ENCODE peak calls at places on chromosomes 7 and 10, in seven cellular contexts. One of them, this sample, is unnamed.

GRCh38 chr10:6482737-6483362 is 97.2 kb downstream of the PRKCQ start:
- DNase-seq in right lobe of liver: no peak
- DNase-seq in RWPE1: no peak
- DNase-seq in activated CD8-positive, alpha-beta T cell treated with anti-CD3 and anti-CD28 coated beads for 36 hours: no peak
- DNase-seq in osteocyte: no peak
- DNase-seq in CD8-positive, alpha-beta T cell: no peak
- DNase-seq in fibroblast of the aortic adventitia: no peak
- DNase-seq in this sample: no peak

GRCh38 chr10:24708081-24708480 is 15.6 kb downstream of the ARHGAP21 start:
- DNase-seq in right lobe of liver: no peak
- DNase-seq in RWPE1: no peak
- DNase-seq in activated CD8-positive, alpha-beta T cell treated with anti-CD3 and anti-CD28 coated beads for 36 hours: no peak
- DNase-seq in osteocyte: no peak
- DNase-seq in CD8-positive, alpha-beta T cell: no peak
- DNase-seq in fibroblast of the aortic adventitia: no peak
- DNase-seq in this sample: no peak

GRCh38 chr10:132916956-132917666 is 25.3 kb downstream of the CFAP46 start:
- DNase-seq in right lobe of liver: peak
- DNase-seq in RWPE1: no peak
- DNase-seq in activated CD8-positive, alpha-beta T cell treated with anti-CD3 and anti-CD28 coated beads for 36 hours: no peak
- DNase-seq in osteocyte: no peak
- DNase-seq in CD8-positive, alpha-beta T cell: no peak
- DNase-seq in fibroblast of the aortic adventitia: no peak
- DNase-seq in this sample: no peak

GRCh38 chr10:4837551-4837950 is 11.5 kb downstream of the AKR1E2 start:
- DNase-seq in right lobe of liver: no peak
- DNase-seq in RWPE1: no peak
- DNase-seq in activated CD8-positive, alpha-beta T cell treated with anti-CD3 and anti-CD28 coated beads for 36 hours: no peak
- DNase-seq in osteocyte: peak
- DNase-seq in CD8-positive, alpha-beta T cell: no peak
- DNase-seq in fibroblast of the aortic adventitia: no peak
- DNase-seq in this sample: no peak

GRCh38 chr10:52280051-52280450 is 34.0 kb upstream of the DKK1 start:
- DNase-seq in right lobe of liver: no peak
- DNase-seq in RWPE1: no peak
- DNase-seq in activated CD8-positive, alpha-beta T cell treated with anti-CD3 and anti-CD28 coated beads for 36 hours: no peak
- DNase-seq in osteocyte: no peak
- DNase-seq in CD8-positive, alpha-beta T cell: no peak
- DNase-seq in fibroblast of the aortic adventitia: peak
- DNase-seq in this sample: no peak

GRCh38 chr10:99832439-99832838 is 50.0 kb downstream of the ABCC2 start:
- DNase-seq in right lobe of liver: no peak
- DNase-seq in RWPE1: no peak
- DNase-seq in activated CD8-positive, alpha-beta T cell treated with anti-CD3 and anti-CD28 coated beads for 36 hours: no peak
- DNase-seq in osteocyte: no peak
- DNase-seq in CD8-positive, alpha-beta T cell: no peak
- DNase-seq in fibroblast of the aortic adventitia: no peak
- DNase-seq in this sample: no peak

GRCh38 chr7:138919256-138919655 is 61.9 kb downstream of the KIAA1549 start:
- DNase-seq in right lobe of liver: no peak
- DNase-seq in RWPE1: no peak
- DNase-seq in activated CD8-positive, alpha-beta T cell treated with anti-CD3 and anti-CD28 coated beads for 36 hours: no peak
- DNase-seq in osteocyte: no peak
- DNase-seq in CD8-positive, alpha-beta T cell: no peak
- DNase-seq in fibroblast of the aortic adventitia: no peak
- DNase-seq in this sample: no peak

GRCh38 chr10:44253769-44254462 is 131.0 kb downstream of the CXCL12 start:
- DNase-seq in right lobe of liver: peak
- DNase-seq in RWPE1: no peak
- DNase-seq in activated CD8-positive, alpha-beta T cell treated with anti-CD3 and anti-CD28 coated beads for 36 hours: no peak
- DNase-seq in osteocyte: no peak
- DNase-seq in CD8-positive, alpha-beta T cell: no peak
- DNase-seq in fibroblast of the aortic adventitia: peak
- DNase-seq in this sample: no peak

GRCh38 chr7:21059069-21059468 is 272.4 kb upstream of the SP8 start:
- DNase-seq in right lobe of liver: no peak
- DNase-seq in RWPE1: peak
- DNase-seq in activated CD8-positive, alpha-beta T cell treated with anti-CD3 and anti-CD28 coated beads for 36 hours: no peak
- DNase-seq in osteocyte: no peak
- DNase-seq in CD8-positive, alpha-beta T cell: no peak
- DNase-seq in fibroblast of the aortic adventitia: no peak
- DNase-seq in this sample: no peak

GRCh38 chr10:125159486-125159931 is 854 bp downstream of the CTBP2 start:
- DNase-seq in right lobe of liver: no peak
- DNase-seq in RWPE1: no peak
- DNase-seq in activated CD8-positive, alpha-beta T cell treated with anti-CD3 and anti-CD28 coated beads for 36 hours: no peak
- DNase-seq in osteocyte: peak
- DNase-seq in CD8-positive, alpha-beta T cell: no peak
- DNase-seq in fibroblast of the aortic adventitia: no peak
- DNase-seq in this sample: peak

GRCh38 chr7:108307246-108307982 is 148.8 kb downstream of the NRCAM start:
- DNase-seq in right lobe of liver: no peak
- DNase-seq in RWPE1: no peak
- DNase-seq in activated CD8-positive, alpha-beta T cell treated with anti-CD3 and anti-CD28 coated beads for 36 hours: no peak
- DNase-seq in osteocyte: no peak
- DNase-seq in CD8-positive, alpha-beta T cell: no peak
- DNase-seq in fibroblast of the aortic adventitia: no peak
- DNase-seq in this sample: no peak

GRCh38 chr10:36888925-36889573 is 236.3 kb upstream of the ANKRD30A start:
- DNase-seq in right lobe of liver: peak
- DNase-seq in RWPE1: peak
- DNase-seq in activated CD8-positive, alpha-beta T cell treated with anti-CD3 and anti-CD28 coated beads for 36 hours: peak
- DNase-seq in osteocyte: no peak
- DNase-seq in CD8-positive, alpha-beta T cell: peak
- DNase-seq in fibroblast of the aortic adventitia: no peak
- DNase-seq in this sample: peak

GRCh38 chr10:8336629-8337331 is 282.3 kb downstream of the GATA3 start:
- DNase-seq in right lobe of liver: no peak
- DNase-seq in RWPE1: no peak
- DNase-seq in activated CD8-positive, alpha-beta T cell treated with anti-CD3 and anti-CD28 coated beads for 36 hours: no peak
- DNase-seq in osteocyte: no peak
- DNase-seq in CD8-positive, alpha-beta T cell: no peak
- DNase-seq in fibroblast of the aortic adventitia: no peak
- DNase-seq in this sample: no peak

GRCh38 chr10:131679926-131680325 is 220.9 kb upstream of the PPP2R2D start:
- DNase-seq in right lobe of liver: no peak
- DNase-seq in RWPE1: no peak
- DNase-seq in activated CD8-positive, alpha-beta T cell treated with anti-CD3 and anti-CD28 coated beads for 36 hours: no peak
- DNase-seq in osteocyte: no peak
- DNase-seq in CD8-positive, alpha-beta T cell: no peak
- DNase-seq in fibroblast of the aortic adventitia: no peak
- DNase-seq in this sample: no peak

GRCh38 chr7:136074840-136075239 is 97.7 kb upstream of the MTPN start:
- DNase-seq in right lobe of liver: no peak
- DNase-seq in RWPE1: no peak
- DNase-seq in activated CD8-positive, alpha-beta T cell treated with anti-CD3 and anti-CD28 coated beads for 36 hours: no peak
- DNase-seq in osteocyte: no peak
- DNase-seq in CD8-positive, alpha-beta T cell: no peak
- DNase-seq in fibroblast of the aortic adventitia: no peak
- DNase-seq in this sample: no peak

GRCh38 chr10:132707776-132708171 is 78.2 kb downstream of the NKX6-2 start:
- DNase-seq in right lobe of liver: peak
- DNase-seq in RWPE1: no peak
- DNase-seq in activated CD8-positive, alpha-beta T cell treated with anti-CD3 and anti-CD28 coated beads for 36 hours: no peak
- DNase-seq in osteocyte: no peak
- DNase-seq in CD8-positive, alpha-beta T cell: no peak
- DNase-seq in fibroblast of the aortic adventitia: no peak
- DNase-seq in this sample: no peak

GRCh38 chr10:20765066-20765465 is 132.0 kb downstream of the NEBL start:
- DNase-seq in right lobe of liver: no peak
- DNase-seq in RWPE1: no peak
- DNase-seq in activated CD8-positive, alpha-beta T cell treated with anti-CD3 and anti-CD28 coated beads for 36 hours: no peak
- DNase-seq in osteocyte: no peak
- DNase-seq in CD8-positive, alpha-beta T cell: no peak
- DNase-seq in fibroblast of the aortic adventitia: no peak
- DNase-seq in this sample: no peak

GRCh38 chr10:22630229-22631174 is 83.9 kb downstream of the PIP4K2A start:
- DNase-seq in right lobe of liver: no peak
- DNase-seq in RWPE1: peak
- DNase-seq in activated CD8-positive, alpha-beta T cell treated with anti-CD3 and anti-CD28 coated beads for 36 hours: peak
- DNase-seq in osteocyte: no peak
- DNase-seq in CD8-positive, alpha-beta T cell: no peak
- DNase-seq in fibroblast of the aortic adventitia: peak
- DNase-seq in this sample: peak

GRCh38 chr10:96511044-96511945 is 2.4 kb downstream of the TLL2 start:
- DNase-seq in right lobe of liver: no peak
- DNase-seq in RWPE1: peak
- DNase-seq in activated CD8-positive, alpha-beta T cell treated with anti-CD3 and anti-CD28 coated beads for 36 hours: peak
- DNase-seq in osteocyte: peak
- DNase-seq in CD8-positive, alpha-beta T cell: no peak
- DNase-seq in fibroblast of the aortic adventitia: peak
- DNase-seq in this sample: peak

GRCh38 chr10:60353519-60354258 is 36.0 kb downstream of the ANK3 start:
- DNase-seq in right lobe of liver: peak
- DNase-seq in RWPE1: no peak
- DNase-seq in activated CD8-positive, alpha-beta T cell treated with anti-CD3 and anti-CD28 coated beads for 36 hours: no peak
- DNase-seq in osteocyte: no peak
- DNase-seq in CD8-positive, alpha-beta T cell: no peak
- DNase-seq in fibroblast of the aortic adventitia: peak
- DNase-seq in this sample: no peak

GRCh38 chr7:54664235-54665228 is 94.5 kb downstream of the SEC61G start:
- DNase-seq in right lobe of liver: peak
- DNase-seq in RWPE1: peak
- DNase-seq in activated CD8-positive, alpha-beta T cell treated with anti-CD3 and anti-CD28 coated beads for 36 hours: peak
- DNase-seq in osteocyte: peak
- DNase-seq in CD8-positive, alpha-beta T cell: no peak
- DNase-seq in fibroblast of the aortic adventitia: peak
- DNase-seq in this sample: peak

GRCh38 chr7:2936301-2936700 is 92.2 kb upstream of the GNA12 start:
- DNase-seq in right lobe of liver: no peak
- DNase-seq in RWPE1: no peak
- DNase-seq in activated CD8-positive, alpha-beta T cell treated with anti-CD3 and anti-CD28 coated beads for 36 hours: no peak
- DNase-seq in osteocyte: no peak
- DNase-seq in CD8-positive, alpha-beta T cell: no peak
- DNase-seq in fibroblast of the aortic adventitia: no peak
- DNase-seq in this sample: no peak

GRCh38 chr7:23043441-23043840 is 29.5 kb upstream of the HYCC1 start:
- DNase-seq in right lobe of liver: no peak
- DNase-seq in RWPE1: no peak
- DNase-seq in activated CD8-positive, alpha-beta T cell treated with anti-CD3 and anti-CD28 coated beads for 36 hours: no peak
- DNase-seq in osteocyte: no peak
- DNase-seq in CD8-positive, alpha-beta T cell: no peak
- DNase-seq in fibroblast of the aortic adventitia: no peak
- DNase-seq in this sample: no peak

GRCh38 chr7:7681936-7682329 is 36.5 kb downstream of the RPA3 start:
- DNase-seq in right lobe of liver: no peak
- DNase-seq in RWPE1: no peak
- DNase-seq in activated CD8-positive, alpha-beta T cell treated with anti-CD3 and anti-CD28 coated beads for 36 hours: no peak
- DNase-seq in osteocyte: no peak
- DNase-seq in CD8-positive, alpha-beta T cell: no peak
- DNase-seq in fibroblast of the aortic adventitia: no peak
- DNase-seq in this sample: no peak

GRCh38 chr7:16484453-16485158 is 19.1 kb upstream of the SOSTDC1 start:
- DNase-seq in right lobe of liver: no peak
- DNase-seq in RWPE1: peak
- DNase-seq in activated CD8-positive, alpha-beta T cell treated with anti-CD3 and anti-CD28 coated beads for 36 hours: no peak
- DNase-seq in osteocyte: no peak
- DNase-seq in CD8-positive, alpha-beta T cell: no peak
- DNase-seq in fibroblast of the aortic adventitia: peak
- DNase-seq in this sample: no peak

GRCh38 chr10:58513189-58514101 is 773 bp downstream of the BICC1 start:
- DNase-seq in right lobe of liver: peak
- DNase-seq in RWPE1: peak
- DNase-seq in activated CD8-positive, alpha-beta T cell treated with anti-CD3 and anti-CD28 coated beads for 36 hours: peak
- DNase-seq in osteocyte: peak
- DNase-seq in CD8-positive, alpha-beta T cell: no peak
- DNase-seq in fibroblast of the aortic adventitia: peak
- DNase-seq in this sample: peak

GRCh38 chr10:102814456-102814871 is 22.7 kb downstream of the CYP17A1 start:
- DNase-seq in right lobe of liver: no peak
- DNase-seq in RWPE1: no peak
- DNase-seq in activated CD8-positive, alpha-beta T cell treated with anti-CD3 and anti-CD28 coated beads for 36 hours: no peak
- DNase-seq in osteocyte: no peak
- DNase-seq in CD8-positive, alpha-beta T cell: no peak
- DNase-seq in fibroblast of the aortic adventitia: peak
- DNase-seq in this sample: no peak

GRCh38 chr10:976316-976715 is 11.9 kb upstream of the GTPBP4 start:
- DNase-seq in right lobe of liver: no peak
- DNase-seq in RWPE1: no peak
- DNase-seq in activated CD8-positive, alpha-beta T cell treated with anti-CD3 and anti-CD28 coated beads for 36 hours: no peak
- DNase-seq in osteocyte: no peak
- DNase-seq in CD8-positive, alpha-beta T cell: no peak
- DNase-seq in fibroblast of the aortic adventitia: no peak
- DNase-seq in this sample: no peak
- TF ChIP-seq CTCF in right lobe of liver: no peak
- TF ChIP-seq CTCF in RWPE1: no peak
- TF ChIP-seq CTCF in activated CD8-positive, alpha-beta T cell treated with anti-CD3 and anti-CD28 coated beads for 36 hours: no peak
- TF ChIP-seq CTCF in osteocyte: no peak
- TF ChIP-seq CTCF in CD8-positive, alpha-beta T cell: no peak
- TF ChIP-seq CTCF in fibroblast of the aortic adventitia: no peak
- TF ChIP-seq CTCF in this sample: no peak

DNA sequence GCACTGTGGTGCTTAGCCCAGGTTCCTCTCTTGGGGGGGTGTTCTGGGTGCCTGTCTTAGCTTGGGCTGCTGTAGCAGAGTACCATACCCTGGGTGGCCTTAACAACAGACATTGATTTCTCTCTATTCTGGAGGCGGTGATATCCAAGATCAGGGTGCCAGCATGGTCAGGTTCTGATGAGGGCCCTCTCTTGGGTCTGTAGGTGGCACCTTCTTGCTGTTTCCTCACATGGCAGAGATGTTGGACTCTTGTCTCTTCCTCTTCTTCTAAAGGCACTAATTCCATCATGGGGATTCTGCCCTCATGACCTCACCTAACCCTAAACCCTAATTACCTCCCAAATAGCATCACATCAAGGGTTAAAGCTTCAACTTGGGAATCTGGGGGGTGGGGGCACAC is 19.9 kb upstream of the CRHR2 start:
- DNase-seq in right lobe of liver: no peak
- DNase-seq in RWPE1: no peak
- DNase-seq in activated CD8-positive, alpha-beta T cell treated with anti-CD3 and anti-CD28 coated beads for 36 hours: peak
- DNase-seq in osteocyte: no peak
- DNase-seq in CD8-positive, alpha-beta T cell: peak
- DNase-seq in fibroblast of the aortic adventitia: no peak
- DNase-seq in this sample: no peak
- TF ChIP-seq CTCF in right lobe of liver: no peak
- TF ChIP-seq CTCF in RWPE1: no peak
- TF ChIP-seq CTCF in activated CD8-positive, alpha-beta T cell treated with anti-CD3 and anti-CD28 coated beads for 36 hours: no peak
- TF ChIP-seq CTCF in osteocyte: no peak
- TF ChIP-seq CTCF in CD8-positive, alpha-beta T cell: no peak
- TF ChIP-seq CTCF in fibroblast of the aortic adventitia: no peak
- TF ChIP-seq CTCF in this sample: peak

GRCh38 chr7:33276325-33276724 is 147.0 kb downstream of the BBS9 start:
- DNase-seq in right lobe of liver: no peak
- DNase-seq in RWPE1: no peak
- DNase-seq in activated CD8-positive, alpha-beta T cell treated with anti-CD3 and anti-CD28 coated beads for 36 hours: no peak
- DNase-seq in osteocyte: no peak
- DNase-seq in CD8-positive, alpha-beta T cell: no peak
- DNase-seq in fibroblast of the aortic adventitia: no peak
- DNase-seq in this sample: no peak

GRCh38 chr7:33278095-33278494 is 148.7 kb downstream of the BBS9 start:
- DNase-seq in right lobe of liver: no peak
- DNase-seq in RWPE1: no peak
- DNase-seq in activated CD8-positive, alpha-beta T cell treated with anti-CD3 and anti-CD28 coated beads for 36 hours: no peak
- DNase-seq in osteocyte: no peak
- DNase-seq in CD8-positive, alpha-beta T cell: no peak
- DNase-seq in fibroblast of the aortic adventitia: no peak
- DNase-seq in this sample: no peak

GRCh38 chr7:33276729-33277128 is 147.4 kb downstream of the BBS9 start:
- DNase-seq in right lobe of liver: no peak
- DNase-seq in RWPE1: no peak
- DNase-seq in activated CD8-positive, alpha-beta T cell treated with anti-CD3 and anti-CD28 coated beads for 36 hours: no peak
- DNase-seq in osteocyte: no peak
- DNase-seq in CD8-positive, alpha-beta T cell: no peak
- DNase-seq in fibroblast of the aortic adventitia: no peak
- DNase-seq in this sample: no peak
- TF ChIP-seq CTCF in right lobe of liver: no peak
- TF ChIP-seq CTCF in RWPE1: no peak
- TF ChIP-seq CTCF in activated CD8-positive, alpha-beta T cell treated with anti-CD3 and anti-CD28 coated beads for 36 hours: no peak
- TF ChIP-seq CTCF in osteocyte: no peak
- TF ChIP-seq CTCF in CD8-positive, alpha-beta T cell: no peak
- TF ChIP-seq CTCF in fibroblast of the aortic adventitia: no peak
- TF ChIP-seq CTCF in this sample: no peak

GRCh38 chr10:82969405-82969804 is 1094.4 kb downstream of the NRG3 start:
- DNase-seq in right lobe of liver: no peak
- DNase-seq in RWPE1: no peak
- DNase-seq in activated CD8-positive, alpha-beta T cell treated with anti-CD3 and anti-CD28 coated beads for 36 hours: no peak
- DNase-seq in osteocyte: no peak
- DNase-seq in CD8-positive, alpha-beta T cell: no peak
- DNase-seq in fibroblast of the aortic adventitia: peak
- DNase-seq in this sample: peak
- TF ChIP-seq CTCF in right lobe of liver: peak
- TF ChIP-seq CTCF in RWPE1: peak
- TF ChIP-seq CTCF in activated CD8-positive, alpha-beta T cell treated with anti-CD3 and anti-CD28 coated beads for 36 hours: no peak
- TF ChIP-seq CTCF in osteocyte: peak
- TF ChIP-seq CTCF in CD8-positive, alpha-beta T cell: no peak
- TF ChIP-seq CTCF in fibroblast of the aortic adventitia: no peak
- TF ChIP-seq CTCF in this sample: peak

This sample was measured in GM13977.